ENCODE peak calls at places on chromosomes 11 and 22, in ten cellular contexts. B is thoracic aorta, N is upper lobe of right lung, W is choroid plexus epithelial cell, H is brain microvascular endothelial cell, D is astrocyte of the cerebellum, L is fibroblast of mammary gland, U is AG04450, C is ovary, O is AG10803. S is an unnamed sample.
A peak's percentile ranks its signal among the peaks of the same experiment; 100 is the strongest.

GRCh38 chr11:72613977-72614376 is 60.2 kb downstream of the PDE2A start:
- DNase-seq in B (no peak), N (peak; percentile 83), W (no peak), H (no peak), D (no peak), L (no peak), U (no peak), C (no peak), O (no peak), S (no peak)

GRCh38 chr11:12704049-12704448 is 29.8 kb downstream of the TEAD1 start:
- DNase-seq in B (no peak), N (no peak), W (peak; percentile 86), H (peak; percentile 75), D (peak; percentile 35), L (no peak), U (peak; percentile 59), C (no peak), O (no peak), S (peak; percentile 57)

GRCh38 chr11:36009469-36009868 is 65.6 kb downstream of the LDLRAD3 start:
- DNase-seq in B (no peak), N (no peak), W (peak; percentile 80), H (no peak), D (peak; percentile 44), L (peak; percentile 64), U (no peak), C (no peak), O (peak; percentile 63), S (no peak)

GRCh38 chr11:134944986-134945385 is 532.9 kb upstream of the B3GAT1 start:
- DNase-seq in B (no peak), N (no peak), W (no peak), H (no peak), D (no peak), L (no peak), U (no peak), C (no peak), O (no peak), S (no peak)

GRCh38 chr11:61054513-61054912 is 47.8 kb upstream of the CD5 start:
- DNase-seq in B (no peak), N (no peak), W (no peak), H (no peak), D (no peak), L (no peak), U (no peak), C (no peak), O (no peak), S (no peak)

GRCh38 chr11:75576445-75577049 is 14.5 kb downstream of the SERPINH1 start:
- DNase-seq in B (no peak), N (peak; percentile 86), W (peak; percentile 78), H (peak; percentile 56), D (peak; percentile 31), L (peak; percentile 55), U (no peak), C (peak; percentile 60), O (peak; percentile 83), S (no peak)

GRCh38 chr11:111999111-111999510 is 26.1 kb upstream of the DLAT start:
- DNase-seq in B (no peak), N (no peak), W (no peak), H (no peak), D (no peak), L (no peak), U (no peak), C (no peak), O (no peak), S (no peak)

GRCh38 chr11:88175004-88175706 is at the start of gene RAB38:
- DNase-seq in B (no peak), N (peak; percentile 88), W (peak; percentile 20), H (peak; percentile 11), D (no peak), L (no peak), U (no peak), C (peak; percentile 43), O (no peak), S (no peak)

GRCh38 chr11:2687223-2687530 is 12.6 kb downstream of the KCNQ1OT1 start:
- DNase-seq in B (no peak), N (peak; percentile 35), W (no peak), H (no peak), D (no peak), L (no peak), U (no peak), C (peak; percentile 19), O (no peak), S (no peak)

GRCh38 chr11:120746836-120747609 is 235.5 kb downstream of the GRIK4 start:
- DNase-seq in B (no peak), N (no peak), W (no peak), H (no peak), D (no peak), L (peak; percentile 5), U (no peak), C (no peak), O (no peak), S (no peak)

GRCh38 chr11:120740424-120740823 is 228.9 kb downstream of the GRIK4 start:
- DNase-seq in B (no peak), N (no peak), W (no peak), H (no peak), D (no peak), L (no peak), U (no peak), C (no peak), O (no peak), S (no peak)

GRCh38 chr11:120746395-120746794 is 234.8 kb downstream of the GRIK4 start:
- DNase-seq in B (no peak), N (no peak), W (no peak), H (no peak), D (no peak), L (no peak), U (no peak), C (no peak), O (no peak), S (no peak)

GRCh38 chr11:120747801-120748484 is 236.4 kb downstream of the GRIK4 start:
- DNase-seq in B (no peak), N (no peak), W (no peak), H (no peak), D (no peak), L (no peak), U (no peak), C (no peak), O (no peak), S (no peak)

DNA sequence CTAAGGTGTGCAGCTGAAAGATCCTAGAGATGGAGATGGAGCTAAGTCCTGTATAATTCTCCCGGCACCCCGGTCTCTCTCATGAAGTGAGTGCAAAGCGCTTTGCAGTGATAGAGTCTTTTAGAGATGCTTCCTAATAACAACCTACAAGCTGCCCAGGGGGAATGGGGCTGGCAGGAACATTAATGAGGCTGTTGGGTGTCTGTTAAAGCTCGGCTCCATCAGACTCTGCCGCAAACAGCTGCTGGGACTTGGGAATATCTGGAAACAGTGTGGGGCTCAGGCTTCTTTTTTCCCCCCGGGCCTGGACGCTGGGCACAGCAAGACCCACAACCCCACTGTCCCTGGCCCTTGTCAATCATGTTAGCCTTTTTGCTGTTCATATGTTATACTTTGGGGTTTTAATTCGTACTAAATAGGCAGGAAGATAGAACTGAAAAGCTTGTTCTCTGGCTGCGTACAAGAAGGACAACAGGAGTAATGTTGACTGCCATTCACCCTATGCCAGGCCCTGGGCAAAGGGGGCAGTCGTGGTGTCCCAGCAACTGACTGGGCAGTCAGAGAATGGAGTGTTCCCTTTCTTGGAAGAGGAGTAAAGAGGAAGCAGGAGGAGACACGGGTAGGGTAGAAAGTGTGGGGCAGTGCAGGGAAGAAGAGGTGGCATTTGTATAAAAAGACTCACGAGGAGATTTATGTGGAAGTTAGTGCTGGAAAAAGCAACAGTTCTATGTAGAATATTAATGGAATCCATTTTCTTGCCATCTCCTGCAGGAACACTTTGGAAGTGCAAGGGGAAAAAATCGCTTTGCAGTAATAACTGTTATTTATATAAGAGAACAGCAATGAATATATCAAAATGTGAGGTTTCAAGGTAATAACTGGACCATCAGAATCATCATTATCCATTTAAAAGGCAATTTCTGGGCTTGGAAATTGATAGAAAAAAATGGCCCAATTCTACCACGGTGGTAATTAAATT is 232.8 kb downstream of the GRIK4 start:
- DNase-seq in B (no peak), N (no peak), W (no peak), H (no peak), D (no peak), L (no peak), U (no peak), C (no peak), O (no peak), S (no peak)
- TF ChIP-seq CTCF in B (no peak), N (no peak), W (no peak), H (peak; percentile 16), D (peak; percentile 3), L (peak; percentile 15), U (peak; percentile 22), C (no peak), O (no peak), S (no peak)

GRCh38 chr11:69416123-69416475 is 65.4 kb upstream of the LINC01488 start:
- DNase-seq in B (no peak), N (peak; percentile 51), W (no peak), H (no peak), D (no peak), L (no peak), U (no peak), C (no peak), O (no peak), S (no peak)

GRCh38 chr11:69413015-69413801 is 68.3 kb upstream of the LINC01488 start:
- DNase-seq in B (no peak), N (no peak), W (no peak), H (no peak), D (no peak), L (no peak), U (no peak), C (no peak), O (no peak), S (no peak)

GRCh38 chr11:69415411-69416122 is 65.9 kb upstream of the LINC01488 start:
- DNase-seq in B (no peak), N (peak; percentile 34), W (no peak), H (no peak), D (no peak), L (no peak), U (no peak), C (no peak), O (no peak), S (no peak)

GRCh38 chr11:69414773-69415187 is 66.7 kb upstream of the LINC01488 start:
- DNase-seq in B (no peak), N (peak; percentile 46), W (no peak), H (no peak), D (no peak), L (no peak), U (no peak), C (no peak), O (no peak), S (no peak)

GRCh38 chr11:69413993-69414392 is 67.5 kb upstream of the LINC01488 start:
- DNase-seq in B (no peak), N (no peak), W (no peak), H (no peak), D (no peak), L (no peak), U (no peak), C (no peak), O (no peak), S (no peak)
- H3K4me3 ChIP-seq in B (no peak overlapping the region), N (no peak overlapping the region), W (no peak overlapping the region), H (no peak overlapping the region), D (no peak overlapping the region), L (no peak overlapping the region), U (no peak overlapping the region), C (no peak overlapping the region), O (no peak overlapping the region), S (no peak overlapping the region)

GRCh38 chr11:90310210-90310609 is 87.4 kb upstream of the CHORDC1 start:
- DNase-seq in B (no peak), N (no peak), W (no peak), H (no peak), D (no peak), L (no peak), U (no peak), C (no peak), O (no peak), S (no peak)
- TF ChIP-seq CTCF in B (no peak), N (no peak), W (no peak), H (no peak), D (no peak), L (no peak), U (no peak), C (no peak), O (no peak), S (no peak)

GRCh38 chr22:37641251-37641949 is 1.9 kb downstream of the SH3BP1 start:
- DNase-seq in B (no peak), N (no peak), W (no peak), H (no peak), D (no peak), L (no peak), U (no peak), C (peak; percentile 32), O (no peak), S (no peak)
- H3K4me3 ChIP-seq in B (no peak overlapping the region), N (no peak overlapping the region), W (peak overlapping the region; percentile 76), H (no peak overlapping the region), D (no peak overlapping the region), L (no peak overlapping the region), U (peak overlapping the region; percentile 88), C (no peak overlapping the region), O (no peak overlapping the region), S (no peak overlapping the region)